ENCODE peak calls at places on chromosomes 2 and 18, in five cellular contexts. H is tibial artery, V is endodermal cell, G is OCI-LY7, J is left ventricle myocardium inferior. M is an unnamed sample.

GRCh38 chr2:42793314-42794270 is 1.2 kb upstream of the HAAO start:
- DNase-seq in H (no peak), V (no peak), J (peak), G (no peak), M (peak)

GRCh38 chr2:121501070-121501469 is 29.6 kb upstream of the RNU4ATAC start:
- DNase-seq in H (no peak), V (no peak), G (no peak), J (no peak), M (no peak)

GRCh38 chr18:13262839-13263691 is 44.5 kb downstream of the LDLRAD4 start:
- DNase-seq in H (peak), V (no peak), G (no peak), J (no peak), M (no peak)

GRCh38 chr18:32545631-32546030 is 74.9 kb upstream of the GAREM1 start:
- DNase-seq in G (no peak), V (no peak), J (no peak), H (no peak), M (no peak)

GRCh38 chr2:29293830-29294438 is 178.7 kb downstream of the CLIP4 start:
- DNase-seq in V (peak), H (no peak), G (peak), J (no peak), M (no peak)

GRCh38 chr2:172446524-172447063 is 19.2 kb downstream of the ITGA6 start:
- DNase-seq in G (no peak), H (no peak), V (no peak), J (no peak), M (no peak)

GRCh38 chr2:113175101-113175628 is 1.4 kb downstream of the PSD4 start:
- DNase-seq in H (no peak), J (no peak), G (peak), V (no peak), M (no peak)

GRCh38 chr18:44826418-44827259 is 146.0 kb downstream of the SETBP1 start:
- DNase-seq in J (peak), G (no peak), V (no peak), H (peak), M (peak)

GRCh38 chr2:104786204-104786603 is 67.7 kb upstream of the POU3F3 start:
- DNase-seq in V (no peak), G (no peak), J (no peak), H (no peak), M (no peak)

GRCh38 chr2:200086911-200087310 is 131.5 kb downstream of the MAIP1 start:
- DNase-seq in V (no peak), H (no peak), J (no peak), G (no peak), M (no peak)

GRCh38 chr18:1840878-1841277 is 730.4 kb downstream of the METTL4 start:
- DNase-seq in H (no peak), V (no peak), G (no peak), J (no peak), M (no peak)

GRCh38 chr18:43665239-43665788 is 388.0 kb upstream of the SYT4 start:
- DNase-seq in H (no peak), V (no peak), J (no peak), G (no peak), M (no peak)

GRCh38 chr2:20313659-20314058 is 37.0 kb downstream of the PUM2 start:
- DNase-seq in V (no peak), G (no peak), H (no peak), J (no peak), M (no peak)

GRCh38 chr2:102082591-102083586 is 59.7 kb upstream of the IL1R1 start:
- DNase-seq in H (peak), J (no peak), G (no peak), V (no peak), M (no peak)

GRCh38 chr2:171436307-171436706 is 2.3 kb downstream of the DCAF17 start:
- DNase-seq in J (no peak), H (no peak), V (no peak), G (no peak), M (no peak)

GRCh38 chr2:161208527-161209139 is 48.4 kb downstream of the TANK start:
- DNase-seq in V (peak), G (no peak), J (no peak), H (no peak), M (no peak)

DNA sequence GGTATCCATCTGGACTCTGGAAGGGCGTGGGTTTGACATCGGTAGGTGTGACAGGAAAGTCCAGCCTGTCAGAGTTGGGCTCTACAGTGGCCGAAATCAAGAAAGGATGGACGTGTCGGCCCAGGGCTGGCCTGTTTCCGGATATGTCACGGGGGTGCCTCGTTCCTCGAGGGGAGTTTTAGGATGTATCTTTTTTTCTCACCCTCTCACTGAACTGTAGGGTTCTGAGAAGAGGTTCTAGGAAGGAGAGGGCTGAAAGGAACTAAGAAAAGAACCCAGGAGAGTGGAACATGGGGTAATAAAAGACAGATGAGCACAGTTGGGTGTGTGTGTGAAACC is 7.2 kb upstream of the SP9 start:
- DNase-seq in G (no peak), J (no peak), H (no peak), V (no peak), M (no peak)
- H3K4me3 ChIP-seq in G (no peak), J (peak), H (no peak), V (peak), M (no peak)

GRCh38 chr2:145644820-145645302 is 1124.9 kb upstream of the ZEB2 start:
- DNase-seq in J (no peak), H (no peak), G (no peak), V (no peak), M (no peak)
- TF ChIP-seq CTCF in J (no peak), H (no peak), G (no peak), V (no peak), M (no peak)

DNA sequence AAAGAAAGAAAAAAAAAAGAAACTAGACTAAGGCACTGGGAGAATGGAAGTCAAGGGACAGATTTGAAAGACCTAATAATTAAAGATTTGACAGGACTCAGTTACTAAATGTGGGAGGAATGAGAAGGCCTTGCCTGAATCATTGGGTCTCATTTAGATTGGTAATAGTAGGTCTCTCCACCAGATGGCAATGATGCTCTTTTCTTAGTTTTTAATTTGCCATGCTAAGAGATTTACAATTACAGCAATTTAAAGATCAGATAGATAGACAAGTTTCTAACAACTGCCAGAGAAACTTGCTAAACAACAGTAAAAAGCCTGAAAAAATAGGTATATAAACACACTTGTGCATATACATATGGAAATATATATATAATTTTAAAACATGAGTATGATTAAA is 153.0 kb downstream of the TMEM247 start:
- DNase-seq in H (no peak), J (no peak), G (peak), V (no peak), M (no peak)
- H3K4me3 ChIP-seq in H (no peak), J (no peak), G (no peak), V (no peak), M (no peak)

DNA sequence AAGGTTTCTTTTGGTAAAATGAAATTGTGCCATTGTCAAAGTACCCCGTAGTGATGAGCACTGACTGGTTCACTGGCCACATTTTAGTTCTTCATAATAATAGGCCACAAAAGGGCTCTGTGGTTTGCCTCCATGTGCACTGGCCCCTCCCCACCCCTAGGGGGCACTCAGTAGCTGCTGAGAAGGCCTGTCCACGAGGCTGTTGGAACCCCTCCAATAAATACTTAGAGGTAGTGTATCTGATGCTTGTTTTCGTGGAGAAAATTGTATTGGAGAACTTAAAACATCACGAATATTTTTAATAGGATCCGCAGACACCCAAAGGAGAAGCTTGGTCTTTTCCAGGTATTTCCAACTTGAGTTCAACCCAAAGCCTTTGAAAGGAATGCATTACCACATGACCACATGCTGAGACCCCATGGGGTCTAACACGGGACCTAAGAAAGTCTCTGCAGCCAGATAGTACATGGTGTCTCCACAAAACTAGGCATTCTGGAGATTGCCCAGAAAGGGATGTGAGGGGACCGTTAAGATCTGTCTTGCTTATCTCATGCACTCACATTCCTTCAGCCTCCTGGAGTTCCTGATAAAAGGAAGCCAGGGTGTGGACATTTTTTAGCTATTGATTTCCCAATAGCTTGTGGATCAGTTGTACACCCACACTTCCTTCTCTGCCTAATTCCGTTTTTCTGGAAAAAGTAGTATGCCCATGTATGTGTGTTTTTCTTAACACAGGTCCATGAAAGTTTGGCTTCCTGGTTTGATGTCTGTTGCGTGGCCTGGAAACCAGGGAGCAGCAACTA is 28.5 kb upstream of the NOSTRIN start:
- DNase-seq in V (peak), H (peak), G (peak), J (peak), M (peak)
- TF ChIP-seq CTCF in V (peak), H (no peak), G (peak), J (peak), M (peak)

DNA sequence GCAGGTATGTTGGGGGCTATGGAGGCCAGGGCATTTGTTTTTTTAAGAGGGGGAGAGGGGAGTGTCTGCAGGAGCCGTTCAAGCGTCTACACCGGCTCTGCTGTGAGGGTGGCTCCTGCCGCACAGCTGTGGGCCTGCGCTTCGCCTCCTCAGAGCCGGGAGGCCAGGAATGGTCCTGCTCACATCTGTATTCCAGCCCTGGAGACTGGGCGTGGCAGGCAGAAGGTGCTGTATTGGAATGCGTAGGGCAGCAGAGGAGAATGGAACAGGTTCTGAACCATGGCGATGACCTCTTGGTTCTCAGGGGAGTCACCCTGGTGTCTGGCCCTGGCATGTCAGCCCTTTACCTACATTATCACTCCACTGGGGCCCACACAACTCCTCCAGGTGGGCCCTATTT is 26.8 kb upstream of the INHBB start:
- DNase-seq in G (no peak), H (no peak), J (no peak), V (no peak), M (no peak)
- H3K4me3 ChIP-seq in G (no peak), H (no peak), J (peak), V (no peak), M (no peak)

DNA sequence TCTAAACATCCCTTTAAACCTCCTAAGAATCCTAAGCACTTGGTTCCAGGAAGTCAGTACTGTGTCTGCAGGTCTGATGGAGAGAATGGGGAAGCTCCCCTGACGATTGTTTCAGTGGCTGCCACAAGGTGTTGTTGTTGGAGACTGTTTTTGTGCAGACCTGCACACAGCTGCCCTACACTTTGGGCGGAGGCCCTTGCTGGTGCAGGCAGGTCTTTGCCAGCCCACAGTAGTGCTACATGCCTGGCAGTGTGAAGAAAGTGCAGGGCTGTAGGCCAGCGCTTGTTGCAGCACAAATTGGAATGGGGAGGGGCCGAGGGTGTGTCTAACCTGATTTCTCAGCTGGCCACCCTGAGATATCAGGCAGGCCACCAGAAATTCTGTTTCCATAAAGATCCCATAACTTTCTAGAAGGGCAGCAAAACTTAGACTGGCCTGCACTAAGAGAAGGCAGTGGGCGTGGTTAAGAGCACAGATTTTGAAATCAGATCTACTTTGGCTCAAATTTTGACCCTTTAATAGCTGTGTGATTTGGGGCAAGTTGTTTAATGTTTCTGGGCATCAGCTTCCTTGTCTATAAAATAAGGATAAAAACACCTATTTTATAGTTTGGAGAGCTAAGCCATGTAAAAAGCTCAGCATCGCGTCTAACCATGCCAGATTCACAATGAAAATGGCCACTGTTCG is 83.7 kb upstream of the SLC1A4 start:
- DNase-seq in V (no peak), H (no peak), G (peak), J (no peak), M (no peak)
- TF ChIP-seq CTCF in V (no peak), H (no peak), G (peak), J (no peak), M (no peak)

GRCh38 chr2:117607202-117607601 is 207.3 kb upstream of the DDX18 start:
- DNase-seq in J (no peak), G (no peak), V (no peak), H (no peak), M (no peak)
- H3K4me3 ChIP-seq in J (no peak), G (no peak), V (no peak), H (no peak), M (no peak)

GRCh38 chr18:10008006-10008647 is 94.3 kb downstream of the VAPA start:
- DNase-seq in J (no peak), H (no peak), G (no peak), V (peak), M (no peak)

GRCh38 chr18:10003866-10004265 is 90.0 kb downstream of the VAPA start:
- DNase-seq in G (no peak), J (no peak), V (no peak), H (no peak), M (no peak)

GRCh38 chr18:10009321-10010144 is 95.7 kb downstream of the VAPA start:
- DNase-seq in H (no peak), J (no peak), G (no peak), V (peak), M (no peak)

GRCh38 chr18:10003281-10003680 is 89.5 kb downstream of the VAPA start:
- DNase-seq in H (no peak), V (no peak), G (no peak), J (no peak), M (no peak)

GRCh38 chr18:10006261-10006903 is 92.6 kb downstream of the VAPA start:
- DNase-seq in H (no peak), V (no peak), J (no peak), G (peak), M (no peak)
- TF ChIP-seq CTCF in H (peak), V (no peak), J (peak), G (peak), M (no peak)

GRCh38 chr18:3623769-3624545 is 174.0 kb downstream of the TGIF1 start:
- DNase-seq in G (no peak), V (peak), J (peak), H (peak), M (peak)
- H3K4me3 ChIP-seq in G (no peak), V (no peak), J (peak), H (peak), M (no peak)

M was measured in heart right ventricle.